ENCODE peak calls at places on chromosomes 16 and 17, in nine cellular contexts. B, T, R, I, J, K, D, E and O are unnamed samples.

GRCh38 chr17:75769536-75769935 is 4.5 kb upstream of the GALK1 start:
- DNase-seq in J (no peak), E (no peak), D (no peak), I (no peak), B (no peak), T (peak; percentile 8), R (no peak), K (no peak), O (no peak)

GRCh38 chr16:78437352-78437968 is 338.0 kb downstream of the WWOX start:
- DNase-seq in J (peak; percentile 47), I (peak; percentile 25), D (peak; percentile 45), K (peak; percentile 5), E (no peak), T (no peak), B (peak; percentile 2), R (peak; percentile 40), O (no peak)

GRCh38 chr17:74408262-74408661 is 23.6 kb upstream of the GPRC5C start:
- DNase-seq in D (no peak), J (no peak), E (no peak), B (no peak), R (no peak), T (peak; percentile 67), K (peak; percentile 25), I (no peak), O (no peak)

GRCh38 chr16:22614271-22614947 is 103.7 kb downstream of the NPIPB5 start:
- DNase-seq in E (peak; percentile 36), K (peak; percentile 67), J (no peak), D (no peak), T (no peak), R (no peak), I (no peak), B (no peak), O (no peak)

GRCh38 chr16:75305364-75306101 is 54.1 kb upstream of the BCAR1 start:
- DNase-seq in J (no peak), I (peak; percentile 41), R (no peak), B (no peak), K (peak; percentile 85), D (peak; percentile 52), T (peak; percentile 89), E (peak; percentile 91), O (peak; percentile 3)

GRCh38 chr17:65750678-65751077 is 189.2 kb upstream of the AXIN2 start:
- DNase-seq in R (peak; percentile 26), J (no peak), B (no peak), T (peak; percentile 69), D (peak; percentile 53), E (no peak), I (peak; percentile 21), K (peak; percentile 82), O (peak; percentile 32)

GRCh38 chr16:12903325-12904040 is 2.1 kb downstream of the SHISA9 start:
- DNase-seq in E (no peak), I (no peak), T (no peak), J (peak; percentile 52), D (no peak), K (no peak), B (no peak), R (no peak), O (no peak)

GRCh38 chr16:19114359-19115147 is 789 bp downstream of the ITPRIPL2 start:
- DNase-seq in D (no peak), E (peak; percentile 74), J (peak; percentile 56), T (peak; percentile 78), B (no peak), I (no peak), R (no peak), K (peak; percentile 63), O (no peak)

GRCh38 chr16:12158428-12158827 is 181.9 kb downstream of the SNX29 start:
- DNase-seq in J (no peak), K (no peak), I (no peak), B (no peak), R (no peak), D (no peak), T (no peak), E (no peak), O (no peak)

GRCh38 chr16:89363621-89364393 is 126.6 kb downstream of the ANKRD11 start:
- DNase-seq in I (no peak), J (no peak), D (no peak), R (no peak), E (no peak), T (peak; percentile 54), K (peak; percentile 74), B (no peak), O (peak; percentile 56)

GRCh38 chr17:7650509-7651096 is at the start of gene ATP1B2:
- DNase-seq in B (peak; percentile 30), E (peak; percentile 68), J (peak; percentile 96), K (peak; percentile 57), I (peak; percentile 64), T (peak; percentile 76), R (peak; percentile 51), D (peak; percentile 55), O (peak; percentile 73)

GRCh38 chr17:37438141-37438540 is 31.5 kb downstream of the TADA2A start:
- DNase-seq in K (no peak), D (no peak), R (no peak), I (no peak), E (no peak), T (no peak), J (no peak), B (no peak), O (no peak)

GRCh38 chr16:70574595-70575271 is 51.1 kb downstream of the SF3B3 start:
- DNase-seq in E (no peak), K (no peak), D (no peak), I (no peak), T (no peak), J (no peak), R (no peak), B (no peak), O (no peak)

GRCh38 chr17:77146882-77147281 is 6.1 kb downstream of the SEC14L1 start:
- DNase-seq in B (no peak), D (no peak), J (peak; percentile 33), K (no peak), R (no peak), T (no peak), I (no peak), E (no peak), O (no peak)

GRCh38 chr16:59021751-59022150 is 287.6 kb upstream of the GOT2 start:
- DNase-seq in K (no peak), E (no peak), R (no peak), B (no peak), D (no peak), T (no peak), I (no peak), J (no peak), O (no peak)

GRCh38 chr17:83069931-83070374 is 9.5 kb upstream of the METRNL start:
- DNase-seq in T (peak; percentile 47), D (no peak), B (no peak), J (no peak), K (no peak), R (no peak), E (no peak), I (no peak), O (no peak)

GRCh38 chr17:10316986-10317834 is 55.6 kb downstream of the MYH13 start:
- DNase-seq in K (no peak), I (no peak), T (peak; percentile 60), E (peak; percentile 79), B (no peak), D (no peak), J (peak; percentile 77), R (no peak), O (no peak)

GRCh38 chr16:9441021-9441420 is 349.6 kb downstream of the HAPSTR1 start:
- DNase-seq in I (no peak), D (no peak), E (no peak), R (no peak), B (no peak), K (no peak), T (no peak), J (no peak), O (no peak)

GRCh38 chr16:49369638-49370219 is 3.9 kb upstream of the C16orf78 start:
- DNase-seq in B (no peak), I (no peak), R (no peak), J (no peak), K (no peak), T (no peak), E (no peak), D (no peak), O (no peak)